ENCODE peak calls at places on chromosomes 7 and 10, in nine cellular contexts. One of them, this sample, is unnamed.

GRCh38 chr10:89478739-89479116 is 56.7 kb downstream of the SLC16A12 start:
- DNase-seq in GM23338: no peak
- DNase-seq in heart right ventricle: no peak
- DNase-seq in transverse colon: no peak
- DNase-seq in breast epithelium: no peak
- DNase-seq in OCI-LY7: no peak
- DNase-seq in gastrocnemius medialis: no peak
- DNase-seq in astrocyte: peak; percentile 87
- DNase-seq in H9: no peak
- DNase-seq in this sample: no peak

GRCh38 chr7:12524794-12525386 is 45.6 kb upstream of the SCIN start:
- DNase-seq in GM23338: peak; percentile 74
- DNase-seq in heart right ventricle: no peak
- DNase-seq in transverse colon: no peak
- DNase-seq in breast epithelium: no peak
- DNase-seq in OCI-LY7: peak; percentile 33
- DNase-seq in gastrocnemius medialis: no peak
- DNase-seq in astrocyte: peak; percentile 39
- DNase-seq in H9: no peak
- DNase-seq in this sample: peak; percentile 28

GRCh38 chr7:78071821-78072590 is 273.4 kb downstream of the PHTF2 start:
- DNase-seq in GM23338: no peak
- DNase-seq in heart right ventricle: no peak
- DNase-seq in transverse colon: no peak
- DNase-seq in breast epithelium: no peak
- DNase-seq in OCI-LY7: no peak
- DNase-seq in gastrocnemius medialis: no peak
- DNase-seq in astrocyte: no peak
- DNase-seq in H9: no peak
- DNase-seq in this sample: no peak

GRCh38 chr10:80497187-80498038 is 40.3 kb upstream of the SH2D4B start:
- DNase-seq in GM23338: no peak
- DNase-seq in heart right ventricle: peak; percentile 71
- DNase-seq in transverse colon: peak; percentile 28
- DNase-seq in breast epithelium: no peak
- DNase-seq in OCI-LY7: no peak
- DNase-seq in gastrocnemius medialis: peak; percentile 30
- DNase-seq in astrocyte: peak; percentile 73
- DNase-seq in H9: no peak
- DNase-seq in this sample: no peak

GRCh38 chr10:86443069-86443468 is 76.5 kb upstream of the GRID1 start:
- DNase-seq in GM23338: no peak
- DNase-seq in heart right ventricle: no peak
- DNase-seq in transverse colon: no peak
- DNase-seq in breast epithelium: no peak
- DNase-seq in OCI-LY7: no peak
- DNase-seq in gastrocnemius medialis: no peak
- DNase-seq in astrocyte: peak; percentile 79
- DNase-seq in H9: no peak
- DNase-seq in this sample: no peak

GRCh38 chr10:133394064-133394663 is at the start of gene MTG1:
- DNase-seq in GM23338: peak; percentile 97
- DNase-seq in heart right ventricle: peak; percentile 98
- DNase-seq in transverse colon: peak; percentile 97
- DNase-seq in breast epithelium: peak; percentile 86
- DNase-seq in OCI-LY7: peak; percentile 97
- DNase-seq in gastrocnemius medialis: peak; percentile 92
- DNase-seq in astrocyte: peak; percentile 72
- DNase-seq in H9: peak; percentile 95
- DNase-seq in this sample: peak; percentile 99

GRCh38 chr10:31927597-31928530 is 767 bp downstream of the ARHGAP12 start:
- DNase-seq in GM23338: peak; percentile 79
- DNase-seq in heart right ventricle: peak; percentile 45
- DNase-seq in transverse colon: peak; percentile 62
- DNase-seq in breast epithelium: no peak
- DNase-seq in OCI-LY7: peak; percentile 73
- DNase-seq in gastrocnemius medialis: peak; percentile 55
- DNase-seq in astrocyte: peak; percentile 43
- DNase-seq in H9: peak; percentile 75
- DNase-seq in this sample: no peak

GRCh38 chr7:81111358-81111757 is 192.5 kb upstream of the SEMA3C start:
- DNase-seq in GM23338: no peak
- DNase-seq in heart right ventricle: no peak
- DNase-seq in transverse colon: no peak
- DNase-seq in breast epithelium: no peak
- DNase-seq in OCI-LY7: no peak
- DNase-seq in gastrocnemius medialis: no peak
- DNase-seq in astrocyte: peak; percentile 99
- DNase-seq in H9: no peak
- DNase-seq in this sample: peak; percentile 35

GRCh38 chr7:132647311-132647710 is 71.0 kb upstream of the PLXNA4 start:
- DNase-seq in GM23338: no peak
- DNase-seq in heart right ventricle: no peak
- DNase-seq in transverse colon: no peak
- DNase-seq in breast epithelium: no peak
- DNase-seq in OCI-LY7: no peak
- DNase-seq in gastrocnemius medialis: no peak
- DNase-seq in astrocyte: no peak
- DNase-seq in H9: no peak
- DNase-seq in this sample: no peak

GRCh38 chr7:26627871-26628270 is 236.5 kb downstream of the SKAP2 start:
- DNase-seq in GM23338: no peak
- DNase-seq in heart right ventricle: no peak
- DNase-seq in transverse colon: no peak
- DNase-seq in breast epithelium: no peak
- DNase-seq in OCI-LY7: no peak
- DNase-seq in gastrocnemius medialis: no peak
- DNase-seq in astrocyte: no peak
- DNase-seq in H9: no peak
- DNase-seq in this sample: no peak

GRCh38 chr10:70270952-70271351 is 12.9 kb downstream of the NPFFR1 start:
- DNase-seq in GM23338: no peak
- DNase-seq in heart right ventricle: no peak
- DNase-seq in transverse colon: no peak
- DNase-seq in breast epithelium: no peak
- DNase-seq in OCI-LY7: peak; percentile 19
- DNase-seq in gastrocnemius medialis: no peak
- DNase-seq in astrocyte: no peak
- DNase-seq in H9: no peak
- DNase-seq in this sample: no peak

GRCh38 chr7:157813741-157814661 is 477.2 kb downstream of the DNAJB6 start:
- DNase-seq in GM23338: no peak
- DNase-seq in heart right ventricle: no peak
- DNase-seq in transverse colon: no peak
- DNase-seq in breast epithelium: no peak
- DNase-seq in OCI-LY7: no peak
- DNase-seq in gastrocnemius medialis: no peak
- DNase-seq in astrocyte: no peak
- DNase-seq in H9: no peak
- DNase-seq in this sample: no peak

GRCh38 chr7:36036590-36036989 is 116.5 kb upstream of the EEPD1 start:
- DNase-seq in GM23338: no peak
- DNase-seq in heart right ventricle: peak; percentile 21
- DNase-seq in transverse colon: no peak
- DNase-seq in breast epithelium: no peak
- DNase-seq in OCI-LY7: no peak
- DNase-seq in gastrocnemius medialis: no peak
- DNase-seq in astrocyte: no peak
- DNase-seq in H9: no peak
- DNase-seq in this sample: no peak

GRCh38 chr7:18940577-18941134 is 176.8 kb downstream of the TWIST1 start:
- DNase-seq in GM23338: peak; percentile 75
- DNase-seq in heart right ventricle: no peak
- DNase-seq in transverse colon: no peak
- DNase-seq in breast epithelium: no peak
- DNase-seq in OCI-LY7: no peak
- DNase-seq in gastrocnemius medialis: no peak
- DNase-seq in astrocyte: no peak
- DNase-seq in H9: peak; percentile 44
- DNase-seq in this sample: no peak

GRCh38 chr10:47330366-47330765 is 8.1 kb downstream of the GDF2 start:
- DNase-seq in GM23338: no peak
- DNase-seq in heart right ventricle: no peak
- DNase-seq in transverse colon: no peak
- DNase-seq in breast epithelium: no peak
- DNase-seq in OCI-LY7: no peak
- DNase-seq in gastrocnemius medialis: no peak
- DNase-seq in astrocyte: no peak
- DNase-seq in H9: no peak
- DNase-seq in this sample: no peak

GRCh38 chr7:117648203-117648866 is 168.5 kb downstream of the CFTR start:
- DNase-seq in GM23338: no peak
- DNase-seq in heart right ventricle: no peak
- DNase-seq in transverse colon: no peak
- DNase-seq in breast epithelium: no peak
- DNase-seq in OCI-LY7: no peak
- DNase-seq in gastrocnemius medialis: no peak
- DNase-seq in astrocyte: no peak
- DNase-seq in H9: no peak
- DNase-seq in this sample: no peak

GRCh38 chr10:23081156-23081833 is 14.1 kb upstream of the MSRB2 start:
- DNase-seq in GM23338: no peak
- DNase-seq in heart right ventricle: no peak
- DNase-seq in transverse colon: no peak
- DNase-seq in breast epithelium: no peak
- DNase-seq in OCI-LY7: no peak
- DNase-seq in gastrocnemius medialis: no peak
- DNase-seq in astrocyte: no peak
- DNase-seq in H9: no peak
- DNase-seq in this sample: no peak

GRCh38 chr7:132656846-132657776 is 80.8 kb upstream of the PLXNA4 start:
- DNase-seq in GM23338: peak; percentile 61
- DNase-seq in heart right ventricle: no peak
- DNase-seq in transverse colon: no peak
- DNase-seq in breast epithelium: no peak
- DNase-seq in OCI-LY7: peak; percentile 11
- DNase-seq in gastrocnemius medialis: no peak
- DNase-seq in astrocyte: no peak
- DNase-seq in H9: no peak
- DNase-seq in this sample: peak; percentile 19

GRCh38 chr7:48183370-48183743 is 12.1 kb downstream of the ABCA13 start:
- DNase-seq in GM23338: peak; percentile 22
- DNase-seq in heart right ventricle: no peak
- DNase-seq in transverse colon: no peak
- DNase-seq in breast epithelium: no peak
- DNase-seq in OCI-LY7: no peak
- DNase-seq in gastrocnemius medialis: no peak
- DNase-seq in astrocyte: peak; percentile 45
- DNase-seq in H9: no peak
- DNase-seq in this sample: no peak

GRCh38 chr10:86160890-86161585 is 205.6 kb downstream of the GRID1 start:
- DNase-seq in GM23338: no peak
- DNase-seq in heart right ventricle: no peak
- DNase-seq in transverse colon: no peak
- DNase-seq in breast epithelium: no peak
- DNase-seq in OCI-LY7: no peak
- DNase-seq in gastrocnemius medialis: no peak
- DNase-seq in astrocyte: no peak
- DNase-seq in H9: no peak
- DNase-seq in this sample: peak; percentile 50

DNA sequence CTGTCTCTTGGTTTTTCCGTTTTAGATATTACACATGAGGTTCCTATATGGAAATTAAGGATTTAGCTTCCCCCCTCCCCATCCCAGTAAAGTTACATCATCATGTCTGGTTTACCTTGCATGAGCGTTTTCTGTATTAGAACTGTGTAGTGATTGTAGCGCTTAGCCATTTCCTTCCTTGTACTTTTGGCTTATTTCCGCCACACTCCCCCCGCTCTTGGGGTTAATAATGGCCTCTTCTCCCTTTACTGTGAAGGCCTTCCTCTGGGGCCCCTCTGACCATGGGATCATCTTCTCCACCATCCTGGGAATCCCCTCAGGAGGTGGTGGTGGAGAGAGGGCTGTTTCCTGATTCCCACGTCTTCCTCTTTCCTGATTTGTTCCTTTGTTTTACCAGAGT is 27.2 kb upstream of the AP5Z1 start:
- DNase-seq in GM23338: no peak
- DNase-seq in heart right ventricle: no peak
- DNase-seq in transverse colon: no peak
- DNase-seq in breast epithelium: no peak
- DNase-seq in OCI-LY7: no peak
- DNase-seq in gastrocnemius medialis: no peak
- DNase-seq in astrocyte: no peak
- DNase-seq in H9: no peak
- DNase-seq in this sample: no peak
- H3K27ac ChIP-seq in GM23338: no peak overlapping the region
- H3K27ac ChIP-seq in heart right ventricle: peak overlapping the region; percentile 94
- H3K27ac ChIP-seq in transverse colon: peak overlapping the region; percentile 98
- H3K27ac ChIP-seq in breast epithelium: peak overlapping the region; percentile 64
- H3K27ac ChIP-seq in OCI-LY7: no peak overlapping the region
- H3K27ac ChIP-seq in gastrocnemius medialis: peak overlapping the region; percentile 88
- H3K27ac ChIP-seq in astrocyte: peak overlapping the region; percentile 17
- H3K27ac ChIP-seq in H9: no peak overlapping the region
- H3K27ac ChIP-seq in this sample: peak overlapping the region; percentile 30

DNA sequence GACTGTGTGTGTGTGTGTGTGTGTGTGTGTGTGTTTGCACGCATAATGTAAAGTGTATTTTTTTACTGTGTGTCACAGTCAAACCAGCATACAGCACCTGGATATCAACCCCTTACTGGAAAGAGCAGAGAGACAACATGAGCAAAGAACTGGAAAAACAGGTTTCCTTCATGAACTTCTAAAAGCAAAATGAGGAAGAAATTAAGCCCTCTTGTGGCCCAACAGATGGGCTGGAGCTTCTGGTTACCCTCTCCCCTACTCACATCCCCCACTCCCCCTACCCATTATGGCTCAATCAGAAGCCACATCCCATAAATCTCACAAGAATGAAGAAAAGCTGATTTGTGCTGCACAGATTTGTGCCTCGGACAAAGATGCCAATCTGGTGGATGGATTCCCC is 36.2 kb downstream of the PDE1C start:
- DNase-seq in GM23338: peak; percentile 58
- DNase-seq in heart right ventricle: no peak
- DNase-seq in transverse colon: no peak
- DNase-seq in breast epithelium: no peak
- DNase-seq in OCI-LY7: no peak
- DNase-seq in gastrocnemius medialis: no peak
- DNase-seq in astrocyte: no peak
- DNase-seq in H9: no peak
- DNase-seq in this sample: peak; percentile 29
- TF ChIP-seq CTCF in GM23338: no peak
- TF ChIP-seq CTCF in heart right ventricle: no peak
- TF ChIP-seq CTCF in transverse colon: no peak
- TF ChIP-seq CTCF in breast epithelium: peak; percentile 10
- TF ChIP-seq CTCF in OCI-LY7: no peak
- TF ChIP-seq CTCF in gastrocnemius medialis: no peak
- TF ChIP-seq CTCF in astrocyte: no peak
- TF ChIP-seq CTCF in H9: peak; percentile 12
- TF ChIP-seq CTCF in this sample: no peak

GRCh38 chr10:105112862-105113261 is 471.8 kb downstream of the SORCS3 start:
- DNase-seq in GM23338: no peak
- DNase-seq in heart right ventricle: no peak
- DNase-seq in transverse colon: no peak
- DNase-seq in breast epithelium: no peak
- DNase-seq in OCI-LY7: no peak
- DNase-seq in gastrocnemius medialis: no peak
- DNase-seq in astrocyte: no peak
- DNase-seq in H9: no peak
- DNase-seq in this sample: no peak
- H3K27ac ChIP-seq in GM23338: no peak overlapping the region
- H3K27ac ChIP-seq in heart right ventricle: no peak overlapping the region
- H3K27ac ChIP-seq in transverse colon: no peak overlapping the region
- H3K27ac ChIP-seq in breast epithelium: no peak overlapping the region
- H3K27ac ChIP-seq in OCI-LY7: no peak overlapping the region
- H3K27ac ChIP-seq in gastrocnemius medialis: no peak overlapping the region
- H3K27ac ChIP-seq in astrocyte: no peak overlapping the region
- H3K27ac ChIP-seq in H9: no peak overlapping the region
- H3K27ac ChIP-seq in this sample: no peak overlapping the region

GRCh38 chr7:127629268-127629854 is 11.4 kb upstream of the PAX4 start:
- DNase-seq in GM23338: peak; percentile 93
- DNase-seq in heart right ventricle: no peak
- DNase-seq in transverse colon: peak; percentile 34
- DNase-seq in breast epithelium: no peak
- DNase-seq in OCI-LY7: peak; percentile 41
- DNase-seq in gastrocnemius medialis: no peak
- DNase-seq in astrocyte: no peak
- DNase-seq in H9: peak; percentile 95
- DNase-seq in this sample: peak; percentile 25
- TF ChIP-seq CTCF in GM23338: peak; percentile 83
- TF ChIP-seq CTCF in heart right ventricle: peak; percentile 15
- TF ChIP-seq CTCF in transverse colon: peak; percentile 34
- TF ChIP-seq CTCF in breast epithelium: no peak
- TF ChIP-seq CTCF in OCI-LY7: peak; percentile 84
- TF ChIP-seq CTCF in gastrocnemius medialis: no peak
- TF ChIP-seq CTCF in astrocyte: peak; percentile 19
- TF ChIP-seq CTCF in H9: peak; percentile 84
- TF ChIP-seq CTCF in this sample: peak; percentile 18

This sample was measured in RWPE1.